ENCODE peak calls at places on chromosomes 13 and 19, in eight cellular contexts. B is AG04450, F is fibroblast of pulmonary artery, X is body of pancreas, O is A549, I is heart right ventricle, W is cardiac fibroblast, M is GM12864. H is an unnamed sample.

GRCh38 chr13:30520571-30520970 is 54.8 kb upstream of the HMGB1 start:
- DNase-seq in W (peak), F (peak), O (peak), B (peak), I (no peak), X (no peak), M (no peak), H (peak)

GRCh38 chr19:38952395-38953165 is 21.8 kb downstream of the MRPS12 start:
- DNase-seq in B (no peak), O (peak), F (peak), X (peak), I (no peak), W (no peak), M (no peak), H (no peak)

GRCh38 chr13:109687559-109688448 is 98.6 kb downstream of the IRS2 start:
- DNase-seq in I (no peak), O (no peak), B (no peak), M (no peak), X (no peak), F (no peak), W (no peak), H (no peak)

GRCh38 chr19:50244695-50245094 is 41.3 kb downstream of the MYH14 start:
- DNase-seq in F (no peak), B (no peak), M (no peak), O (no peak), X (no peak), W (no peak), I (no peak), H (no peak)

GRCh38 chr13:77868717-77869116 is 49.9 kb downstream of the EDNRB start:
- DNase-seq in O (no peak), W (peak), F (peak), B (no peak), X (no peak), I (no peak), M (no peak), H (no peak)

GRCh38 chr13:106480511-106480910 is 55.0 kb downstream of the EFNB2 start:
- DNase-seq in F (no peak), I (no peak), W (no peak), M (no peak), O (no peak), B (no peak), X (no peak), H (no peak)

GRCh38 chr13:40553356-40553755 is 113.1 kb downstream of the FOXO1 start:
- DNase-seq in I (no peak), W (no peak), O (no peak), F (no peak), B (no peak), M (no peak), X (no peak), H (no peak)

GRCh38 chr13:87671824-87672603 is 843 bp downstream of the SLITRK5 start:
- DNase-seq in B (no peak), O (no peak), F (no peak), W (no peak), X (no peak), M (no peak), I (no peak), H (no peak)

GRCh38 chr13:95160112-95160906 is 140.9 kb downstream of the ABCC4 start:
- DNase-seq in M (no peak), W (peak), F (peak), X (no peak), I (no peak), B (peak), O (peak), H (no peak)

GRCh38 chr19:48676487-48676886 is 3.7 kb upstream of the NTN5 start:
- DNase-seq in I (no peak), X (no peak), W (no peak), B (no peak), M (no peak), O (no peak), F (no peak), H (no peak)

GRCh38 chr19:10091892-10092641 is 6.0 kb downstream of the SHFL start:
- DNase-seq in F (no peak), O (no peak), X (no peak), M (no peak), W (no peak), B (no peak), I (no peak), H (no peak)

GRCh38 chr13:64158910-64159309 is 2743.3 kb upstream of the PCDH20 start:
- DNase-seq in O (no peak), M (no peak), X (no peak), B (no peak), F (peak), I (no peak), W (peak), H (no peak)

DNA sequence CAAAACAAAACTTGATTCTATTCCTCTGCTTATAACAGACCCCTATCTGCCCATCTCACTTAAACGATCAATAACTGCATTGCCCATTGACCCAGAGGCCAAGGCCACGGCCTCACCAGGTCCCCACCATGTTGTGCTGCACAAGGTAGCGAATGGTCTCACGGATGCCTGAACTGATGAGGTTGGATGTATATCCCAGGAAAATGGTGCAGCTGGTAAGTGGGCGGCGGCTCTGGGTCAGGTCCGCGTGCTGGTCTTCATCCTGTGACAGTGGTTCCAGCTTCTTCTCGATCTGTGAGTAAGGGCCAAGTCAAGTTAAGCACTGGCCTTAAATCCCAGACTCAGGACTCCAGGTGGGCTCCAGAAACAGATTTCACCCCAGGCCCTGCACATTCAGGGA is 1.6 kb downstream of the DHPS start:
- DNase-seq in B (no peak), X (no peak), I (no peak), M (no peak), O (no peak), W (no peak), F (no peak), H (no peak)
- H3K4me3 ChIP-seq in B (no peak), X (no peak), I (no peak), M (peak), O (no peak), W (no peak), F (no peak), H (no peak)

GRCh38 chr19:4063369-4064072 is 3.2 kb downstream of the ZBTB7A start:
- DNase-seq in M (no peak), I (no peak), B (no peak), F (no peak), O (peak), X (no peak), W (no peak), H (no peak)
- TF ChIP-seq CTCF in M (no peak), I (no peak), B (peak), F (peak), O (no peak), X (no peak), W (peak), H (peak)

GRCh38 chr13:21033866-21034601 is 27.4 kb downstream of the LATS2 start:
- DNase-seq in O (no peak), M (no peak), B (no peak), F (no peak), W (peak), I (no peak), X (peak), H (peak)

GRCh38 chr13:21033224-21033855 is 28.0 kb downstream of the LATS2 start:
- DNase-seq in F (peak), X (peak), W (peak), O (no peak), M (no peak), I (no peak), B (no peak), H (peak)

GRCh38 chr13:21034602-21035190 is 26.7 kb downstream of the LATS2 start:
- DNase-seq in X (peak), W (peak), F (peak), M (no peak), B (no peak), O (no peak), I (peak), H (no peak)

GRCh38 chr13:21032656-21033055 is 28.7 kb downstream of the LATS2 start:
- DNase-seq in I (no peak), B (no peak), F (no peak), M (no peak), X (no peak), O (no peak), W (no peak), H (no peak)

GRCh38 chr13:21031594-21031993 is 29.8 kb downstream of the LATS2 start:
- DNase-seq in X (no peak), O (no peak), F (no peak), M (no peak), B (no peak), I (no peak), W (no peak), H (no peak)
- H3K4me3 ChIP-seq in X (no peak), O (no peak), F (no peak), M (no peak), B (no peak), I (no peak), W (no peak), H (no peak)

GRCh38 chr13:98413796-98414195 is 163.1 kb downstream of the STK24 start:
- DNase-seq in M (no peak), W (no peak), X (no peak), B (no peak), O (no peak), I (no peak), F (no peak), H (no peak)
- TF ChIP-seq CTCF in M (no peak), W (no peak), X (no peak), B (no peak), O (no peak), I (no peak), F (no peak), H (no peak)

DNA sequence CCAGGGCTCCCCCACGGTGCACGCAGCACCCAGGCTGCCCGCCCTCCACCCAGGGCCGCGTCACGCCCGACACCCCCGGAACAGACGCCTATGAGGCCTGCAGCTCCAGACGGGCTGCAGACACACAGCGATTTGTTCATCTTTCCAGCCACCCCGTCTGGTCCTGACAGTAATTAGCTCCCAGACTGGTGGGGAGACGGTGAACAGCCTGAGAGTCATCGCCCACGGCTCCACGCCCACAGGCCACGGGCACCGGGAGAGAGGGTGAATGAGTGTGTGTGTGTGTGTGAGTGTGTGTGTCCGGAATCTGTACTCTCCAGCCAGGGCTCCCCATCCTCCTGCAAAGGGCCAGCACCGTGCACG is 18.1 kb downstream of the GADD45B start:
- DNase-seq in X (no peak), F (peak), M (no peak), B (no peak), W (peak), O (peak), I (no peak), H (no peak)
- H3K4me3 ChIP-seq in X (no peak), F (peak), M (no peak), B (peak), W (peak), O (peak), I (no peak), H (peak)

GRCh38 chr19:28687296-28687695 is 525.7 kb downstream of the UQCRFS1 start:
- DNase-seq in M (no peak), W (no peak), I (no peak), F (no peak), B (no peak), O (no peak), X (no peak), H (no peak)

GRCh38 chr19:28685802-28686201 is 527.1 kb downstream of the UQCRFS1 start:
- DNase-seq in F (no peak), O (no peak), X (no peak), B (no peak), I (no peak), W (no peak), M (no peak), H (no peak)

GRCh38 chr19:28691683-28692082 is 521.3 kb downstream of the UQCRFS1 start:
- DNase-seq in F (no peak), M (no peak), X (no peak), W (peak), I (no peak), B (no peak), O (no peak), H (no peak)

DNA sequence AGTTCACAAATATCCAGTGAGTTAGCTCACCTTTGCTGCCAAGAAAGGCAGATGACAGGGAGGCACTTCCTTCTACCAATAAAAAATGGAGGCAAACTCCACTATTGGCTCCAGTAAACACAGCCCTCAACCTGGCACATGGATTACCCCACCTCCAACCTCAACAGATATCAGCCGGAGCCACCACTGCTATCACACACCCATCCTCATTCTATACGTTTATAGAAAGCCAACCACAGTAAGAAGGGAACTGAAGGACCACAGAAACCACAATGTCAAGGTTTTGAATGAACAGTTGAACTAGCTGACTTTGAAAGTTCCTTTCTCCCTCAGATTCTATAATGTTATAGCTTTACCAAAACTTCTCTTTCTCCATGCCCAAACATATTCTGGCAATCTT is 526.2 kb downstream of the UQCRFS1 start:
- DNase-seq in I (no peak), X (no peak), M (no peak), B (no peak), F (no peak), W (no peak), O (no peak), H (no peak)
- TF ChIP-seq CTCF in I (no peak), X (no peak), M (no peak), B (no peak), F (no peak), W (no peak), O (no peak), H (no peak)

GRCh38 chr19:17718467-17718987 is 753 bp upstream of the MAP1S start:
- DNase-seq in B (no peak), M (no peak), X (no peak), O (no peak), W (no peak), F (no peak), I (no peak), H (no peak)
- H3K4me3 ChIP-seq in B (no peak), M (no peak), X (no peak), O (peak), W (no peak), F (no peak), I (no peak), H (no peak)

GRCh38 chr13:59182241-59182640 is 981.5 kb downstream of the DIAPH3 start:
- DNase-seq in F (no peak), W (no peak), O (no peak), B (no peak), M (no peak), I (no peak), X (no peak), H (no peak)

GRCh38 chr13:59176775-59177174 is 987.0 kb downstream of the DIAPH3 start:
- DNase-seq in O (peak), M (no peak), X (no peak), F (peak), W (no peak), I (no peak), B (no peak), H (no peak)

GRCh38 chr13:59178344-59178743 is 985.4 kb downstream of the DIAPH3 start:
- DNase-seq in X (no peak), I (no peak), O (no peak), F (peak), W (peak), M (no peak), B (no peak), H (no peak)
- TF ChIP-seq CTCF in X (no peak), I (peak), O (peak), F (peak), W (peak), M (no peak), B (peak), H (peak)

GRCh38 chr13:37869756-37870488 is at the start of gene TRPC4:
- DNase-seq in X (peak), B (no peak), O (peak), M (no peak), W (peak), F (peak), I (peak), H (no peak)
- H3K4me3 ChIP-seq in X (peak), B (peak), O (peak), M (no peak), W (peak), F (peak), I (peak), H (peak)

GRCh38 chr19:40804783-40805242 is 5.8 kb downstream of the EGLN2 start:
- DNase-seq in B (no peak), X (no peak), I (no peak), F (no peak), O (no peak), W (no peak), M (no peak), H (no peak)
- TF ChIP-seq CTCF in B (peak), X (peak), I (no peak), F (peak), O (peak), W (peak), M (no peak), H (peak)

H was measured in epithelial cell of proximal tubule.